ENCODE peak calls at places on chromosomes 12 and 14, in eight cellular contexts. U is OCI-LY7; X is A549; L is sigmoid colon; V is suprapubic skin; P is left ventricle myocardium inferior; M is CD8-positive, alpha-beta memory T cell; O is effector memory CD4-positive, alpha-beta T cell. R is an unnamed sample. For H3K4me1, the result is how much of the 10 kb centered on the place peaks cover.

GRCh38 chr12:85951823-85952222 is 77.7 kb downstream of the NTS start:
- DNase-seq in U (no peak), M (no peak), O (no peak), P (no peak), L (no peak), V (no peak), X (peak), R (no peak)

GRCh38 chr14:81211844-81212243 is 8.9 kb downstream of the GTF2A1 start:
- DNase-seq in V (no peak), O (no peak), U (peak), X (peak), L (no peak), M (peak), P (peak), R (no peak)

GRCh38 chr12:58030566-58031279 is 89.4 kb downstream of the ATP23 start:
- DNase-seq in O (no peak), V (no peak), L (no peak), M (no peak), P (no peak), U (no peak), X (no peak), R (no peak)

GRCh38 chr12:19222566-19222965 is 93.0 kb downstream of the PLEKHA5 start:
- DNase-seq in V (no peak), M (no peak), X (no peak), L (no peak), O (no peak), P (no peak), U (no peak), R (no peak)

GRCh38 chr14:98721061-98721460 is 550.9 kb downstream of the BCL11B start:
- DNase-seq in O (no peak), V (no peak), M (no peak), U (peak), L (no peak), P (no peak), X (no peak), R (no peak)

GRCh38 chr12:93740721-93741120 is 63.5 kb downstream of the CRADD start:
- DNase-seq in U (no peak), X (no peak), V (no peak), O (no peak), P (no peak), L (no peak), M (no peak), R (no peak)

GRCh38 chr12:115044073-115044472 is 360.1 kb upstream of the TBX3 start:
- DNase-seq in X (peak), U (no peak), M (no peak), P (no peak), L (no peak), O (no peak), V (no peak), R (no peak)

GRCh38 chr12:70828391-70828790 is 92.1 kb downstream of the PTPRR start:
- DNase-seq in M (no peak), U (no peak), X (no peak), V (no peak), L (no peak), O (no peak), P (no peak), R (no peak)

GRCh38 chr14:77236814-77237213 is 34.2 kb downstream of the NGB start:
- DNase-seq in U (no peak), L (no peak), X (no peak), P (no peak), V (no peak), M (no peak), O (no peak), R (no peak)

GRCh38 chr12:93223440-93224426 is 154.0 kb upstream of the NUDT4 start:
- DNase-seq in L (no peak), O (no peak), M (no peak), P (no peak), V (no peak), X (no peak), U (no peak), R (no peak)

GRCh38 chr12:66269757-66270383 is 32.4 kb upstream of the HELB start:
- DNase-seq in X (peak), O (no peak), V (no peak), L (no peak), U (peak), P (no peak), M (peak), R (no peak)

GRCh38 chr12:56897844-56898341 is 36.3 kb downstream of the SDR9C7 start:
- DNase-seq in M (no peak), L (no peak), U (no peak), P (no peak), V (no peak), X (no peak), O (no peak), R (no peak)

GRCh38 chr14:104438166-104438887 is 141.2 kb upstream of the C14orf180 start:
- DNase-seq in U (no peak), V (peak), L (no peak), O (no peak), X (no peak), P (peak), M (no peak), R (peak)

GRCh38 chr12:122793685-122794106 is 19.3 kb downstream of the CCDC62 start:
- DNase-seq in O (no peak), L (no peak), V (no peak), X (peak), U (peak), M (peak), P (no peak), R (no peak)

GRCh38 chr12:65670775-65671174 is 153.5 kb upstream of the HMGA2 start:
- DNase-seq in L (no peak), U (no peak), X (no peak), P (no peak), M (no peak), O (no peak), V (no peak), R (no peak)

GRCh38 chr14:63918411-63918810 is 65.6 kb downstream of the SYNE2 start:
- DNase-seq in M (no peak), V (no peak), L (no peak), X (no peak), U (no peak), P (no peak), O (no peak), R (no peak)

GRCh38 chr14:52961060-52961639 is 10.3 kb upstream of the FERMT2 start:
- DNase-seq in M (peak), L (peak), V (peak), U (peak), O (peak), P (peak), X (peak), R (peak)

GRCh38 chr12:99686142-99686541 is 38.6 kb downstream of the GARIN6 start:
- DNase-seq in M (no peak), U (no peak), L (no peak), X (no peak), O (no peak), V (no peak), P (no peak), R (no peak)

GRCh38 chr12:53585726-53586125 is 40.5 kb downstream of the ATF7 start:
- DNase-seq in U (no peak), O (no peak), V (no peak), M (no peak), L (no peak), P (no peak), X (no peak), R (no peak)

GRCh38 chr12:69672195-69672594 is 26.9 kb downstream of the BEST3 start:
- DNase-seq in M (no peak), V (no peak), O (no peak), L (no peak), U (no peak), P (no peak), X (no peak), R (no peak)

GRCh38 chr12:12646483-12647072 is 34.9 kb downstream of the CREBL2 start:
- DNase-seq in X (no peak), O (no peak), P (no peak), M (no peak), U (no peak), L (no peak), V (no peak), R (no peak)

GRCh38 chr12:105555556-105555973 is 225.1 kb downstream of the C12orf75 start:
- DNase-seq in L (no peak), O (no peak), X (peak), U (no peak), M (no peak), P (no peak), V (no peak), R (no peak)

GRCh38 chr12:21940972-21941521 is at the start of gene ABCC9:
- DNase-seq in X (no peak), U (no peak), L (peak), P (peak), O (no peak), M (no peak), V (peak), R (peak)

GRCh38 chr14:102530828-102531478 is 21.4 kb upstream of the ANKRD9 start:
- DNase-seq in P (no peak), L (no peak), X (no peak), V (no peak), M (no peak), U (peak), O (no peak), R (no peak)

GRCh38 chr12:65082411-65082810 is 38.7 kb downstream of the WIF1 start:
- DNase-seq in U (no peak), X (no peak), V (no peak), O (no peak), P (no peak), M (no peak), L (no peak), R (no peak)

GRCh38 chr14:57987051-57987450 is 121.2 kb upstream of the SLC35F4 start:
- DNase-seq in M (no peak), L (no peak), P (no peak), U (no peak), V (no peak), O (no peak), X (no peak), R (no peak)

GRCh38 chr12:2884810-2885209 is 5.9 kb upstream of the TULP3 start:
- DNase-seq in L (no peak), V (no peak), P (no peak), U (no peak), X (no peak), M (no peak), O (no peak), R (no peak)

GRCh38 chr12:55654506-55655224 is 18.0 kb downstream of the OR10P1 start:
- DNase-seq in O (no peak), M (no peak), P (no peak), X (no peak), U (no peak), L (no peak), V (no peak), R (no peak)

GRCh38 chr12:42144174-42144423 is 575 bp downstream of the GXYLT1 start:
- DNase-seq in M (no peak), U (no peak), X (no peak), O (no peak), P (no peak), L (no peak), V (peak), R (no peak)

GRCh38 chr12:56413392-56413791 is 35.8 kb downstream of the TIMELESS start:
- DNase-seq in M (no peak), X (no peak), L (no peak), U (no peak), V (no peak), O (no peak), P (no peak), R (no peak)

GRCh38 chr12:28130625-28131598 is 59.3 kb upstream of the CCDC91 start:
- DNase-seq in O (no peak), P (peak), M (no peak), U (no peak), V (no peak), L (peak), X (peak), R (no peak)

GRCh38 chr12:53200107-53200457 is 7.0 kb downstream of the ITGB7 start:
- DNase-seq in U (no peak), V (no peak), L (no peak), X (no peak), O (no peak), P (no peak), M (no peak), R (no peak)

GRCh38 chr12:71567562-71567961 is 96.1 kb downstream of the ZFC3H1 start:
- DNase-seq in M (no peak), V (no peak), P (no peak), O (no peak), U (no peak), X (no peak), L (no peak), R (no peak)

GRCh38 chr12:123602651-123603195 is 824 bp downstream of the DDX55 start:
- DNase-seq in L (no peak), V (peak), U (peak), O (no peak), P (no peak), M (no peak), X (no peak), R (no peak)

GRCh38 chr14:89493877-89494634 is 77.0 kb upstream of the FOXN3 start:
- DNase-seq in L (no peak), M (no peak), U (peak), X (no peak), P (no peak), V (no peak), O (no peak), R (no peak)

GRCh38 chr14:73759183-73759713 is 45.1 kb upstream of the PNMA1 start:
- DNase-seq in X (no peak), U (peak), M (peak), O (no peak), V (peak), P (peak), L (peak), R (peak)
- H3K4me1 ChIP-seq in X (half or more), U (half or more), M (half or more), O (half or more), V (half or more), P (half or more), L (half or more), R (under half)

GRCh38 chr12:4114986-4115385 is 158.6 kb upstream of the CCND2 start:
- DNase-seq in V (no peak), O (no peak), U (no peak), P (no peak), M (no peak), X (no peak), L (peak), R (no peak)
- H3K4me1 ChIP-seq in V (under half), O (under half), U (under half), P (under half), M (under half), X (under half), L (under half), R (under half)

GRCh38 chr14:91258876-91259275 is 14.4 kb upstream of the GPR68 start:
- DNase-seq in X (no peak), U (no peak), O (no peak), M (no peak), V (no peak), L (no peak), P (no peak), R (no peak)
- H3K4me1 ChIP-seq in X (under half), U (under half), O (under half), M (under half), V (under half), L (under half), P (under half), R (under half)

GRCh38 chr14:22538671-22539228 is 50.3 kb downstream of the DAD1 start:
- DNase-seq in P (no peak), U (no peak), M (no peak), X (no peak), O (no peak), V (no peak), L (no peak), R (no peak)

GRCh38 chr14:22535916-22536315 is 53.1 kb downstream of the DAD1 start:
- DNase-seq in O (no peak), L (no peak), U (no peak), X (no peak), P (no peak), V (no peak), M (no peak), R (no peak)

GRCh38 chr14:22535126-22535525 is 53.9 kb downstream of the DAD1 start:
- DNase-seq in U (no peak), L (no peak), X (no peak), V (no peak), O (no peak), P (no peak), M (no peak), R (no peak)

GRCh38 chr14:22537436-22538310 is 51.4 kb downstream of the DAD1 start:
- DNase-seq in U (no peak), L (no peak), X (no peak), P (no peak), O (no peak), M (no peak), V (no peak), R (no peak)

GRCh38 chr14:22536853-22537338 is 52.1 kb downstream of the DAD1 start:
- DNase-seq in X (peak), M (peak), V (peak), O (peak), P (no peak), L (peak), U (no peak), R (peak)
- H3K4me1 ChIP-seq in X (under half), M (half or more), V (half or more), O (half or more), P (under half), L (under half), U (half or more), R (under half)

GRCh38 chr14:75283162-75283883 is 4.7 kb downstream of the FOS start:
- DNase-seq in P (no peak), V (peak), O (peak), U (no peak), L (peak), X (peak), M (peak), R (peak)
- H3K4me1 ChIP-seq in P (half or more), V (under half), O (under half), U (under half), L (under half), X (under half), M (under half), R (under half)

GRCh38 chr14:73751157-73751691 is 37.0 kb upstream of the PNMA1 start:
- DNase-seq in X (no peak), V (no peak), M (no peak), U (peak), O (no peak), L (peak), P (no peak), R (no peak)
- H3K4me1 ChIP-seq in X (half or more), V (half or more), M (half or more), U (half or more), O (half or more), L (half or more), P (half or more), R (under half)

GRCh38 chr12:103422328-103422727 is 73.4 kb downstream of the C12orf42 start:
- DNase-seq in U (no peak), O (no peak), M (no peak), L (no peak), X (no peak), V (no peak), P (no peak), R (no peak)
- H3K4me1 ChIP-seq in U (under half), O (under half), M (under half), L (under half), X (under half), V (under half), P (under half), R (under half)

GRCh38 chr12:16594796-16595195 is 11.2 kb downstream of the LMO3 start:
- DNase-seq in O (no peak), U (no peak), P (no peak), V (no peak), M (no peak), X (no peak), L (no peak), R (no peak)
- H3K4me1 ChIP-seq in O (under half), U (under half), P (under half), V (under half), M (under half), X (under half), L (under half), R (under half)

R was measured in right atrium auricular region.